ENCODE peak calls at places on chromosomes 5 and 9, in five cellular contexts. One of them, this sample, is unnamed. For H3K4me1, the result is how much of the 10 kb centered on the place peaks cover.

GRCh38 chr9:129507805-129508204 is 113.1 kb downstream of the C9orf50 start:
- DNase-seq in H9: no peak
- DNase-seq in thyroid gland: no peak
- DNase-seq in heart right ventricle: no peak
- DNase-seq in gastrocnemius medialis: no peak
- DNase-seq in this sample: peak

GRCh38 chr5:95864456-95864855 is 41.9 kb upstream of the GLRX start:
- DNase-seq in H9: no peak
- DNase-seq in thyroid gland: no peak
- DNase-seq in heart right ventricle: no peak
- DNase-seq in gastrocnemius medialis: no peak
- DNase-seq in this sample: no peak

GRCh38 chr9:105416840-105417239 is 31.0 kb upstream of the FSD1L start:
- DNase-seq in H9: no peak
- DNase-seq in thyroid gland: no peak
- DNase-seq in heart right ventricle: no peak
- DNase-seq in gastrocnemius medialis: no peak
- DNase-seq in this sample: no peak

GRCh38 chr5:93039888-93040287 is 541.1 kb downstream of the NR2F1-AS1 start:
- DNase-seq in H9: no peak
- DNase-seq in thyroid gland: no peak
- DNase-seq in heart right ventricle: no peak
- DNase-seq in gastrocnemius medialis: no peak
- DNase-seq in this sample: no peak

GRCh38 chr5:44842491-44843282 is 33.9 kb downstream of the MRPS30 start:
- DNase-seq in H9: no peak
- DNase-seq in thyroid gland: no peak
- DNase-seq in heart right ventricle: no peak
- DNase-seq in gastrocnemius medialis: no peak
- DNase-seq in this sample: no peak

GRCh38 chr5:150616506-150616905 is 24.0 kb upstream of the SYNPO start:
- DNase-seq in H9: no peak
- DNase-seq in thyroid gland: no peak
- DNase-seq in heart right ventricle: no peak
- DNase-seq in gastrocnemius medialis: no peak
- DNase-seq in this sample: no peak

GRCh38 chr5:167565555-167565954 is 725.9 kb upstream of the WWC1 start:
- DNase-seq in H9: no peak
- DNase-seq in thyroid gland: no peak
- DNase-seq in heart right ventricle: no peak
- DNase-seq in gastrocnemius medialis: no peak
- DNase-seq in this sample: no peak

GRCh38 chr5:33530183-33530962 is 89.6 kb downstream of the TARS1 start:
- DNase-seq in H9: peak
- DNase-seq in thyroid gland: no peak
- DNase-seq in heart right ventricle: no peak
- DNase-seq in gastrocnemius medialis: no peak
- DNase-seq in this sample: no peak

GRCh38 chr5:4086081-4086480 is 490.4 kb downstream of the IRX1 start:
- DNase-seq in H9: no peak
- DNase-seq in thyroid gland: no peak
- DNase-seq in heart right ventricle: no peak
- DNase-seq in gastrocnemius medialis: no peak
- DNase-seq in this sample: no peak

GRCh38 chr9:121861501-121862180 is 210.2 kb downstream of the DAB2IP start:
- DNase-seq in H9: peak
- DNase-seq in thyroid gland: peak
- DNase-seq in heart right ventricle: peak
- DNase-seq in gastrocnemius medialis: peak
- DNase-seq in this sample: peak

GRCh38 chr5:41980870-41981269 is 55.8 kb downstream of the FBXO4 start:
- DNase-seq in H9: no peak
- DNase-seq in thyroid gland: no peak
- DNase-seq in heart right ventricle: no peak
- DNase-seq in gastrocnemius medialis: no peak
- DNase-seq in this sample: no peak

GRCh38 chr5:851076-851475 is 290 bp upstream of the ZDHHC11 start:
- DNase-seq in H9: no peak
- DNase-seq in thyroid gland: no peak
- DNase-seq in heart right ventricle: no peak
- DNase-seq in gastrocnemius medialis: no peak
- DNase-seq in this sample: peak

GRCh38 chr9:116933251-116933650 is 246.1 kb downstream of the TRIM32 start:
- DNase-seq in H9: no peak
- DNase-seq in thyroid gland: no peak
- DNase-seq in heart right ventricle: no peak
- DNase-seq in gastrocnemius medialis: no peak
- DNase-seq in this sample: no peak

GRCh38 chr9:131395745-131396479 is 2.0 kb downstream of the PRRC2B start:
- DNase-seq in H9: no peak
- DNase-seq in thyroid gland: no peak
- DNase-seq in heart right ventricle: no peak
- DNase-seq in gastrocnemius medialis: no peak
- DNase-seq in this sample: no peak

GRCh38 chr9:94014845-94015244 is 59.7 kb upstream of the BARX1 start:
- DNase-seq in H9: no peak
- DNase-seq in thyroid gland: no peak
- DNase-seq in heart right ventricle: no peak
- DNase-seq in gastrocnemius medialis: no peak
- DNase-seq in this sample: no peak

GRCh38 chr9:61667559-61668121 is 477.8 kb downstream of the SPATA31A7 start:
- DNase-seq in H9: peak
- DNase-seq in thyroid gland: no peak
- DNase-seq in heart right ventricle: no peak
- DNase-seq in gastrocnemius medialis: no peak
- DNase-seq in this sample: no peak

GRCh38 chr5:82164957-82165698 is 113.0 kb downstream of the RPS23 start:
- DNase-seq in H9: peak
- DNase-seq in thyroid gland: no peak
- DNase-seq in heart right ventricle: no peak
- DNase-seq in gastrocnemius medialis: no peak
- DNase-seq in this sample: no peak

GRCh38 chr9:113798062-113799030 is 77.8 kb upstream of the ZNF618 start:
- DNase-seq in H9: no peak
- DNase-seq in thyroid gland: no peak
- DNase-seq in heart right ventricle: no peak
- DNase-seq in gastrocnemius medialis: no peak
- DNase-seq in this sample: no peak

GRCh38 chr9:113795811-113796392 is 80.2 kb upstream of the ZNF618 start:
- DNase-seq in H9: no peak
- DNase-seq in thyroid gland: no peak
- DNase-seq in heart right ventricle: no peak
- DNase-seq in gastrocnemius medialis: no peak
- DNase-seq in this sample: no peak

GRCh38 chr9:113793558-113793957 is 82.6 kb upstream of the ZNF618 start:
- DNase-seq in H9: no peak
- DNase-seq in thyroid gland: no peak
- DNase-seq in heart right ventricle: no peak
- DNase-seq in gastrocnemius medialis: no peak
- DNase-seq in this sample: no peak

GRCh38 chr9:113794721-113795120 is 81.4 kb upstream of the ZNF618 start:
- DNase-seq in H9: no peak
- DNase-seq in thyroid gland: no peak
- DNase-seq in heart right ventricle: no peak
- DNase-seq in gastrocnemius medialis: no peak
- DNase-seq in this sample: no peak

DNA sequence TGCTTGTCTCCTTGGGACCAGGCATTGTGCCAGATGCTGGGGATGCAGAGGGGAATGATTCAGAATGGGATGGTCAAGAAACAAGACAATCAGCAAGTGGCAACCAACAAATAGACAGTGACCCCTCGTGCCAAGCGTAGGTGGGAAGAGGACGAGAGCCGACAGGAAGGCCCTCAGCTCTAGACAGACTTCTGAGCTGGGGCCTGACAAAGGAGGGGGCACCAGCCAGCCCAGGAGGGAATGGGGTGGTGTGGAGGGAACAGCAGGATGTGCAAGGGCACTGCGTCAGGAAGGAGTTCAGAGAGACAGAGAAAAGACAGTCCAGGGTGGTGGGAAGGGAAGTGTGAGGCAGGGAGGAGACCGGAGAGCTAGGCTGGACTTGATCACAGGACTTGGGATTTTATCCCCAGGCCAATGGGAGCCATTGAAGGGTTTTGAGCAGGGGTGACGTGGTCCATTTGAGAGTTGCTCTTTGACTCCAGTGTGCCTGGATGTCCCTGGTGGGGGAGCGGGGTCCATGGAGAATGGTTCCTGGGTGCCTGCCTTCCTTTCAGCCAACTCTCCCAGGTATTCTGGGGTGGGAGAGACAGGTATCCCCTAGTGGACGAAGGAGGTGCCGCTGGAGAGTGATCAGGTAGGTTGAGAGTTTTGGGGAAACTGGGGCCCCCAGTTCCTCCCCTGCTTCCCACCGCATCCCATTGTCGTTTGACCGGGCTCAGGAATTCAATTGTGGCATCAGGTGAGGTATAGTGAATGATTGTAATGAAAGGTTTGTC is 79.3 kb upstream of the ZNF618 start:
- DNase-seq in H9: no peak
- DNase-seq in thyroid gland: no peak
- DNase-seq in heart right ventricle: no peak
- DNase-seq in gastrocnemius medialis: no peak
- DNase-seq in this sample: no peak
- TF ChIP-seq CTCF in H9: peak
- TF ChIP-seq CTCF in thyroid gland: no peak
- TF ChIP-seq CTCF in heart right ventricle: no peak
- TF ChIP-seq CTCF in gastrocnemius medialis: no peak
- TF ChIP-seq CTCF in this sample: no peak

GRCh38 chr9:70044450-70045307 is 1.0 kb downstream of the MAMDC2 start:
- DNase-seq in H9: peak
- DNase-seq in thyroid gland: peak
- DNase-seq in heart right ventricle: no peak
- DNase-seq in gastrocnemius medialis: no peak
- DNase-seq in this sample: no peak
- H3K4me1 ChIP-seq in H9: under half
- H3K4me1 ChIP-seq in thyroid gland: under half
- H3K4me1 ChIP-seq in heart right ventricle: under half
- H3K4me1 ChIP-seq in gastrocnemius medialis: under half
- H3K4me1 ChIP-seq in this sample: under half

GRCh38 chr9:136867480-136867879 is 1.4 kb upstream of the EDF1 start:
- DNase-seq in H9: no peak
- DNase-seq in thyroid gland: no peak
- DNase-seq in heart right ventricle: no peak
- DNase-seq in gastrocnemius medialis: no peak
- DNase-seq in this sample: no peak
- H3K27ac ChIP-seq in H9: no peak
- H3K27ac ChIP-seq in thyroid gland: no peak
- H3K27ac ChIP-seq in heart right ventricle: no peak
- H3K27ac ChIP-seq in gastrocnemius medialis: no peak
- H3K27ac ChIP-seq in this sample: no peak

GRCh38 chr9:72902268-72902667 is 50.6 kb downstream of the ALDH1A1 start:
- DNase-seq in H9: no peak
- DNase-seq in thyroid gland: no peak
- DNase-seq in heart right ventricle: no peak
- DNase-seq in gastrocnemius medialis: no peak
- DNase-seq in this sample: no peak
- TF ChIP-seq CTCF in H9: no peak
- TF ChIP-seq CTCF in thyroid gland: no peak
- TF ChIP-seq CTCF in heart right ventricle: no peak
- TF ChIP-seq CTCF in gastrocnemius medialis: no peak
- TF ChIP-seq CTCF in this sample: no peak

GRCh38 chr5:10760033-10760975 is 730 bp downstream of the DAP start:
- DNase-seq in H9: no peak
- DNase-seq in thyroid gland: peak
- DNase-seq in heart right ventricle: peak
- DNase-seq in gastrocnemius medialis: no peak
- DNase-seq in this sample: no peak

GRCh38 chr5:10761842-10762165 is 770 bp upstream of the DAP start:
- DNase-seq in H9: no peak
- DNase-seq in thyroid gland: no peak
- DNase-seq in heart right ventricle: no peak
- DNase-seq in gastrocnemius medialis: no peak
- DNase-seq in this sample: no peak

GRCh38 chr5:10762178-10762775 is 1.2 kb upstream of the DAP start:
- DNase-seq in H9: no peak
- DNase-seq in thyroid gland: peak
- DNase-seq in heart right ventricle: peak
- DNase-seq in gastrocnemius medialis: peak
- DNase-seq in this sample: no peak

GRCh38 chr5:10762776-10763500 is 1.9 kb upstream of the DAP start:
- DNase-seq in H9: no peak
- DNase-seq in thyroid gland: no peak
- DNase-seq in heart right ventricle: no peak
- DNase-seq in gastrocnemius medialis: no peak
- DNase-seq in this sample: no peak

GRCh38 chr5:10760976-10761841 is at the start of gene DAP:
- DNase-seq in H9: peak
- DNase-seq in thyroid gland: peak
- DNase-seq in heart right ventricle: peak
- DNase-seq in gastrocnemius medialis: peak
- DNase-seq in this sample: peak
- H3K4me1 ChIP-seq in H9: under half
- H3K4me1 ChIP-seq in thyroid gland: under half
- H3K4me1 ChIP-seq in heart right ventricle: under half
- H3K4me1 ChIP-seq in gastrocnemius medialis: under half
- H3K4me1 ChIP-seq in this sample: under half

DNA sequence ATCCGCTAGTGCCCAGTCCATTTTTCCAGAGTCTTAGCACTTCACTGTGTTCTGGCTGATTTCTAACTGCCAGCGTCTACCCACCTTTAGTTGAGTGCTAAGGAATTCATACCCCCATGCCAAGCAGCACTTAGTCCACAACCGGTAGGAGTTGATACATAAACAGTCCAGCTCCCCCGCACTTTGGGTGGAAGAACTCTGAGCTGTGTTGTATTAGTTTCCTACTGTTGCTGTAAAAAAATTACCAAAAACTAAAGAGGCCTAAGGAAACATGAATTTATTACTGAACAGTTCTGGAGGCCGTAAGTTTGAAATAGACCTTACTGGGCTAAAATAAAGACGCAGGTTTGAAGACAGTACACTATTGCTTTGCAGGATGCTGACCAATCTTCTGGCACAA is 87.6 kb downstream of the SLC24A2 start:
- DNase-seq in H9: no peak
- DNase-seq in thyroid gland: no peak
- DNase-seq in heart right ventricle: no peak
- DNase-seq in gastrocnemius medialis: no peak
- DNase-seq in this sample: no peak
- H3K27ac ChIP-seq in H9: no peak
- H3K27ac ChIP-seq in thyroid gland: no peak
- H3K27ac ChIP-seq in heart right ventricle: no peak
- H3K27ac ChIP-seq in gastrocnemius medialis: no peak
- H3K27ac ChIP-seq in this sample: no peak

GRCh38 chr5:176744584-176744965 is 65.8 kb upstream of the UNC5A start:
- DNase-seq in H9: peak
- DNase-seq in thyroid gland: no peak
- DNase-seq in heart right ventricle: no peak
- DNase-seq in gastrocnemius medialis: no peak
- DNase-seq in this sample: no peak
- TF ChIP-seq CTCF in H9: peak
- TF ChIP-seq CTCF in thyroid gland: no peak
- TF ChIP-seq CTCF in heart right ventricle: no peak
- TF ChIP-seq CTCF in gastrocnemius medialis: no peak
- TF ChIP-seq CTCF in this sample: peak

This sample was measured in RWPE2.